ENCODE peak calls at places on chromosomes 6 and 20, in eight cellular contexts. N is prostate gland, Q is suprapubic skin, D is stomach, O is breast epithelium, E is endothelial cell of umbilical vein, G is sigmoid colon, Y is SK-N-SH. C is an unnamed sample.

GRCh38 chr20:10710995-10711775 is 37.4 kb upstream of the JAG1 start:
- DNase-seq in N (no peak), Q (no peak), D (peak), O (no peak), E (no peak), G (no peak), Y (no peak), C (no peak)

GRCh38 chr20:1061484-1062221 is 56.7 kb upstream of the PSMF1 start:
- DNase-seq in N (no peak), Q (no peak), D (no peak), O (no peak), E (no peak), G (no peak), Y (no peak), C (no peak)

GRCh38 chr20:12012241-12013222 is 94.8 kb downstream of the BTBD3 start:
- DNase-seq in N (no peak), Q (no peak), D (peak), O (no peak), E (peak), G (no peak), Y (peak), C (no peak)

GRCh38 chr6:4451101-4451500 is 315.7 kb upstream of the ECI2 start:
- DNase-seq in N (no peak), Q (no peak), D (no peak), O (no peak), E (no peak), G (no peak), Y (no peak), C (no peak)

GRCh38 chr6:109455161-109455501 is 441 bp downstream of the MICAL1 start:
- DNase-seq in N (no peak), Q (no peak), D (no peak), O (no peak), E (peak), G (no peak), Y (no peak), C (no peak)

GRCh38 chr20:45359406-45360148 is 3.4 kb upstream of the SYS1 start:
- DNase-seq in N (no peak), Q (no peak), D (peak), O (no peak), E (peak), G (peak), Y (no peak), C (peak)

GRCh38 chr20:22908437-22908836 is 126.7 kb upstream of the SSTR4 start:
- DNase-seq in N (no peak), Q (no peak), D (no peak), O (no peak), E (no peak), G (no peak), Y (no peak), C (no peak)

GRCh38 chr6:106539931-106540330 is 89.4 kb downstream of the RTN4IP1 start:
- DNase-seq in N (no peak), Q (no peak), D (no peak), O (no peak), E (no peak), G (no peak), Y (no peak), C (peak)

GRCh38 chr6:17276766-17277165 is 4.4 kb upstream of the RBM24 start:
- DNase-seq in N (no peak), Q (no peak), D (no peak), O (no peak), E (no peak), G (no peak), Y (no peak), C (no peak)

GRCh38 chr20:37373020-37373592 is 27.2 kb downstream of the SRC start:
- DNase-seq in N (no peak), Q (no peak), D (no peak), O (no peak), E (no peak), G (no peak), Y (no peak), C (no peak)

GRCh38 chr6:92979281-92979680 is 440.1 kb downstream of the EPHA7 start:
- DNase-seq in N (no peak), Q (no peak), D (no peak), O (no peak), E (peak), G (no peak), Y (no peak), C (no peak)

GRCh38 chr20:56893206-56893605 is 264.1 kb downstream of the TFAP2C start:
- DNase-seq in N (no peak), Q (no peak), D (no peak), O (no peak), E (no peak), G (no peak), Y (no peak), C (no peak)

GRCh38 chr20:31570735-31571617 is 34.1 kb upstream of the ID1 start:
- DNase-seq in N (no peak), Q (no peak), D (no peak), O (no peak), E (no peak), G (peak), Y (peak), C (peak)

GRCh38 chr6:3227363-3228045 is at the start of gene TUBB2B:
- DNase-seq in N (no peak), Q (no peak), D (no peak), O (no peak), E (peak), G (peak), Y (peak), C (no peak)

GRCh38 chr20:59748555-59749292 is 144.4 kb downstream of the PHACTR3 start:
- DNase-seq in N (no peak), Q (no peak), D (no peak), O (no peak), E (no peak), G (peak), Y (no peak), C (no peak)

GRCh38 chr20:56453347-56453746 is 15.1 kb upstream of the RTF2 start:
- DNase-seq in N (no peak), Q (peak), D (no peak), O (no peak), E (no peak), G (no peak), Y (no peak), C (no peak)

GRCh38 chr6:100078509-100078908 is 84.5 kb upstream of the MCHR2 start:
- DNase-seq in N (no peak), Q (no peak), D (no peak), O (no peak), E (peak), G (no peak), Y (peak), C (no peak)

GRCh38 chr6:3568396-3569082 is 111.7 kb upstream of the SLC22A23 start:
- DNase-seq in N (no peak), Q (no peak), D (no peak), O (no peak), E (no peak), G (no peak), Y (peak), C (no peak)

GRCh38 chr6:3610896-3611295 is 140.6 kb downstream of the PXDC1 start:
- DNase-seq in N (no peak), Q (no peak), D (no peak), O (peak), E (no peak), G (no peak), Y (no peak), C (no peak)

GRCh38 chr20:59455392-59456341 is 148.7 kb upstream of the PHACTR3 start:
- DNase-seq in N (peak), Q (no peak), D (peak), O (no peak), E (peak), G (peak), Y (peak), C (no peak)

GRCh38 chr6:121944361-121944760 is 455.1 kb upstream of the HSF2 start:
- DNase-seq in N (no peak), Q (no peak), D (no peak), O (no peak), E (no peak), G (no peak), Y (no peak), C (no peak)

GRCh38 chr20:61915101-61915500 is 150.6 kb downstream of the TAF4 start:
- DNase-seq in N (no peak), Q (no peak), D (no peak), O (no peak), E (no peak), G (no peak), Y (no peak), C (no peak)

GRCh38 chr20:62854121-62854520 is 7.5 kb downstream of the TCFL5 start:
- DNase-seq in N (no peak), Q (no peak), D (no peak), O (peak), E (no peak), G (peak), Y (no peak), C (no peak)

GRCh38 chr6:41614713-41615112 is 23.6 kb upstream of the MDFI start:
- DNase-seq in N (no peak), Q (no peak), D (no peak), O (no peak), E (no peak), G (no peak), Y (no peak), C (no peak)

GRCh38 chr6:154800338-154800737 is 67.1 kb downstream of the SCAF8 start:
- DNase-seq in N (no peak), Q (no peak), D (no peak), O (no peak), E (no peak), G (no peak), Y (no peak), C (no peak)

GRCh38 chr6:13558718-13559117 is 15.7 kb upstream of the SIRT5 start:
- DNase-seq in N (no peak), Q (no peak), D (no peak), O (no peak), E (peak), G (no peak), Y (no peak), C (no peak)

GRCh38 chr20:25148181-25148981 is 47.1 kb upstream of the ENTPD6 start:
- DNase-seq in N (peak), Q (no peak), D (peak), O (no peak), E (peak), G (peak), Y (peak), C (peak)

GRCh38 chr6:150667977-150668716 is 68.5 kb downstream of the PLEKHG1 start:
- DNase-seq in N (peak), Q (peak), D (peak), O (peak), E (peak), G (peak), Y (no peak), C (peak)

GRCh38 chr6:154932562-154933027 is 62.5 kb upstream of the TIAM2 start:
- DNase-seq in N (peak), Q (no peak), D (no peak), O (no peak), E (no peak), G (no peak), Y (peak), C (no peak)

DNA sequence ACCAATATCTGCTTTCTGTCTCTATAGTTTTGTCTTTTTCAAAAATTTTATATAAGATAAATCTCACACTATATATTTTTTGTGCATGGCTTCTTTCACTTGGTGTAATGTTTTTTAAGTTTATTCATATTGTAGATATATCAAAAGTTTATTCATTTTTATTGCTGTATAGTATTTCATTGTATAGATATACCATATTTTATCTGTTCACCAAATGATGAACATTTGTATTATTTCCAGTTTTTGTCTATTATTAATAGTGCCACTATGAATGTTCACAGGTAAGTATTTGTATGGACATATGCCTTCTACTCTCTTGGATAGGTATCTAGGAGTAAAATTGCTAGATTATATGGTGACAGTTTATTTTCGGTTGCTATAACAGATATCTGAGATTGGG is 289.5 kb upstream of the CITED2 start:
- DNase-seq in N (no peak), Q (no peak), D (no peak), O (no peak), E (no peak), G (no peak), Y (no peak), C (no peak)
- H3K27ac ChIP-seq in N (no peak), Q (no peak), D (no peak), O (no peak), E (no peak), G (no peak), Y (no peak), C (no peak)

DNA sequence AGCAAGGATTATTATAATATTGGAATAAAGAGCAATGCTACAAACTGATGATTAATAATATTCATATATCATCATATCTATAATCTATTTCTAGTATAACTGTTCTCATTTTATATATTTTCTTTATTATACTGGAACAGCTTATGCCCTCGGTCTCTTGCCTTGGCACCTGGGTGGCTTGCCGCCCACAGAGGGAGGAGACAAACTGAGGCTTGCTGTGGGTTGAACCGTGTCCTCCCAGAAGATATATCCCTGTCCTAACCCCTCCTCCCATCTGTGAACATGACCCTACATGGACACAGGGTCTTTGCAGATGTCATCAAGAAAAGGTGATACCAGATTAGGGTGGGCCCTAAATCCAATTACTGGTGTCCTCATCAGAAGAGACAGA is 4.7 kb downstream of the RNASET2 start:
- DNase-seq in N (no peak), Q (no peak), D (no peak), O (no peak), E (no peak), G (no peak), Y (no peak), C (no peak)
- TF ChIP-seq CTCF in N (no peak), Q (no peak), D (no peak), O (no peak), E (no peak), G (no peak), Y (no peak), C (no peak)

GRCh38 chr20:47317127-47317895 is 39.2 kb downstream of the ZMYND8 start:
- DNase-seq in N (peak), Q (peak), D (peak), O (peak), E (peak), G (peak), Y (no peak), C (peak)
- TF ChIP-seq POLR2AphosphoS5 in N (peak), Q (peak), D (peak), O (peak), E (peak), G (peak), Y (peak), C (peak)

GRCh38 chr6:62612526-62612925 is 326.5 kb upstream of the KHDRBS2 start:
- DNase-seq in N (no peak), Q (no peak), D (no peak), O (no peak), E (no peak), G (no peak), Y (no peak), C (no peak)

GRCh38 chr6:62614442-62614841 is 328.4 kb upstream of the KHDRBS2 start:
- DNase-seq in N (no peak), Q (no peak), D (no peak), O (no peak), E (no peak), G (no peak), Y (no peak), C (no peak)

GRCh38 chr6:62613920-62614319 is 327.9 kb upstream of the KHDRBS2 start:
- DNase-seq in N (no peak), Q (no peak), D (no peak), O (no peak), E (no peak), G (no peak), Y (no peak), C (no peak)

GRCh38 chr6:62615366-62616015 is 329.5 kb upstream of the KHDRBS2 start:
- DNase-seq in N (no peak), Q (no peak), D (no peak), O (no peak), E (no peak), G (no peak), Y (no peak), C (no peak)
- H3K27ac ChIP-seq in N (no peak), Q (no peak), D (no peak), O (no peak), E (no peak), G (no peak), Y (no peak), C (no peak)

GRCh38 chr6:24566020-24566752 is 71.4 kb downstream of the ALDH5A1 start:
- DNase-seq in N (no peak), Q (no peak), D (no peak), O (no peak), E (no peak), G (no peak), Y (no peak), C (no peak)
- TF ChIP-seq CTCF in N (no peak), Q (no peak), D (no peak), O (no peak), E (no peak), G (no peak), Y (no peak), C (no peak)

GRCh38 chr6:158808918-158809678 is 10.1 kb downstream of the EZR start:
- DNase-seq in N (no peak), Q (no peak), D (peak), O (no peak), E (no peak), G (no peak), Y (no peak), C (no peak)
- TF ChIP-seq POLR2AphosphoS5 in N (peak), Q (no peak), D (no peak), O (no peak), E (no peak), G (no peak), Y (no peak), C (no peak)

GRCh38 chr6:163490826-163491577 is 76.5 kb downstream of the QKI start:
- DNase-seq in N (peak), Q (no peak), D (peak), O (peak), E (peak), G (peak), Y (no peak), C (no peak)
- H3K27ac ChIP-seq in N (peak), Q (peak), D (peak), O (peak), E (peak), G (peak), Y (no peak), C (peak)

GRCh38 chr6:125749112-125749863 is at the start of gene HEY2:
- DNase-seq in N (peak), Q (peak), D (peak), O (peak), E (peak), G (peak), Y (peak), C (peak)
- TF ChIP-seq CTCF in N (peak), Q (no peak), D (no peak), O (peak), E (no peak), G (no peak), Y (no peak), C (no peak)